ENCODE peak calls at places on chromosomes 3 and 15, in nine cellular contexts. One of them, this sample, is unnamed.

GRCh38 chr3:100591411-100591810 is 18.0 kb upstream of the ADGRG7 start:
- DNase-seq in brain pericyte: no peak
- DNase-seq in HCEC 1CT: no peak
- DNase-seq in fibroblast of mammary gland: no peak
- DNase-seq in stimulated activated CD4-positive, alpha-beta T cell treated with anti-CD3 and anti-CD28 coated beads, Interleukin-1b, Interleukin-23, amount 100 ng/mL, for 24 hours: no peak
- DNase-seq in stromal cell of bone marrow: no peak
- DNase-seq in memory B cell: no peak
- DNase-seq in ecto neural progenitor cell: no peak
- DNase-seq in NCI-H1417: no peak
- DNase-seq in this sample: no peak

GRCh38 chr3:64063207-64063981 is 40.1 kb upstream of the PSMD6 start:
- DNase-seq in ecto neural progenitor cell: no peak
- DNase-seq in NCI-H1417: no peak
- DNase-seq in fibroblast of mammary gland: no peak
- DNase-seq in memory B cell: no peak
- DNase-seq in stimulated activated CD4-positive, alpha-beta T cell treated with anti-CD3 and anti-CD28 coated beads, Interleukin-1b, Interleukin-23, amount 100 ng/mL, for 24 hours: no peak
- DNase-seq in stromal cell of bone marrow: no peak
- DNase-seq in brain pericyte: no peak
- DNase-seq in HCEC 1CT: no peak
- DNase-seq in this sample: no peak

GRCh38 chr3:112789787-112790186 is 56.9 kb downstream of the CD200R1L start:
- DNase-seq in fibroblast of mammary gland: no peak
- DNase-seq in NCI-H1417: no peak
- DNase-seq in stimulated activated CD4-positive, alpha-beta T cell treated with anti-CD3 and anti-CD28 coated beads, Interleukin-1b, Interleukin-23, amount 100 ng/mL, for 24 hours: no peak
- DNase-seq in memory B cell: no peak
- DNase-seq in brain pericyte: no peak
- DNase-seq in HCEC 1CT: no peak
- DNase-seq in ecto neural progenitor cell: no peak
- DNase-seq in stromal cell of bone marrow: no peak
- DNase-seq in this sample: no peak

GRCh38 chr3:198080521-198081384 is 120.7 kb downstream of the LMLN start:
- DNase-seq in NCI-H1417: peak; percentile 57
- DNase-seq in ecto neural progenitor cell: peak; percentile 91
- DNase-seq in stromal cell of bone marrow: peak; percentile 37
- DNase-seq in HCEC 1CT: peak; percentile 66
- DNase-seq in brain pericyte: no peak
- DNase-seq in stimulated activated CD4-positive, alpha-beta T cell treated with anti-CD3 and anti-CD28 coated beads, Interleukin-1b, Interleukin-23, amount 100 ng/mL, for 24 hours: peak; percentile 73
- DNase-seq in fibroblast of mammary gland: peak; percentile 51
- DNase-seq in memory B cell: peak; percentile 94
- DNase-seq in this sample: peak; percentile 85

GRCh38 chr15:75840659-75841058 is 2.6 kb upstream of the UBE2Q2 start:
- DNase-seq in ecto neural progenitor cell: no peak
- DNase-seq in NCI-H1417: no peak
- DNase-seq in stromal cell of bone marrow: peak; percentile 59
- DNase-seq in stimulated activated CD4-positive, alpha-beta T cell treated with anti-CD3 and anti-CD28 coated beads, Interleukin-1b, Interleukin-23, amount 100 ng/mL, for 24 hours: no peak
- DNase-seq in HCEC 1CT: peak; percentile 52
- DNase-seq in fibroblast of mammary gland: peak; percentile 81
- DNase-seq in brain pericyte: peak; percentile 26
- DNase-seq in memory B cell: no peak
- DNase-seq in this sample: no peak

GRCh38 chr3:14460342-14461005 is 58.1 kb downstream of the SLC6A6 start:
- DNase-seq in HCEC 1CT: peak; percentile 54
- DNase-seq in stimulated activated CD4-positive, alpha-beta T cell treated with anti-CD3 and anti-CD28 coated beads, Interleukin-1b, Interleukin-23, amount 100 ng/mL, for 24 hours: no peak
- DNase-seq in ecto neural progenitor cell: no peak
- DNase-seq in fibroblast of mammary gland: peak; percentile 97
- DNase-seq in memory B cell: no peak
- DNase-seq in NCI-H1417: no peak
- DNase-seq in brain pericyte: peak; percentile 91
- DNase-seq in stromal cell of bone marrow: peak; percentile 95
- DNase-seq in this sample: no peak

GRCh38 chr3:100402150-100402706 is 889 bp downstream of the LNP1 start:
- DNase-seq in ecto neural progenitor cell: no peak
- DNase-seq in stimulated activated CD4-positive, alpha-beta T cell treated with anti-CD3 and anti-CD28 coated beads, Interleukin-1b, Interleukin-23, amount 100 ng/mL, for 24 hours: no peak
- DNase-seq in NCI-H1417: no peak
- DNase-seq in memory B cell: no peak
- DNase-seq in brain pericyte: no peak
- DNase-seq in HCEC 1CT: peak; percentile 47
- DNase-seq in stromal cell of bone marrow: no peak
- DNase-seq in fibroblast of mammary gland: peak; percentile 53
- DNase-seq in this sample: no peak

GRCh38 chr3:4828279-4829030 is 150.8 kb upstream of the BHLHE40 start:
- DNase-seq in HCEC 1CT: no peak
- DNase-seq in stromal cell of bone marrow: peak; percentile 64
- DNase-seq in fibroblast of mammary gland: peak; percentile 77
- DNase-seq in brain pericyte: no peak
- DNase-seq in ecto neural progenitor cell: no peak
- DNase-seq in stimulated activated CD4-positive, alpha-beta T cell treated with anti-CD3 and anti-CD28 coated beads, Interleukin-1b, Interleukin-23, amount 100 ng/mL, for 24 hours: no peak
- DNase-seq in memory B cell: no peak
- DNase-seq in NCI-H1417: no peak
- DNase-seq in this sample: no peak

GRCh38 chr15:81265256-81265943 is 58.5 kb downstream of the STARD5 start:
- DNase-seq in stimulated activated CD4-positive, alpha-beta T cell treated with anti-CD3 and anti-CD28 coated beads, Interleukin-1b, Interleukin-23, amount 100 ng/mL, for 24 hours: no peak
- DNase-seq in NCI-H1417: no peak
- DNase-seq in memory B cell: no peak
- DNase-seq in brain pericyte: no peak
- DNase-seq in stromal cell of bone marrow: no peak
- DNase-seq in fibroblast of mammary gland: no peak
- DNase-seq in ecto neural progenitor cell: no peak
- DNase-seq in HCEC 1CT: no peak
- DNase-seq in this sample: no peak

GRCh38 chr15:88701561-88702095 is 62.8 kb downstream of the ISG20 start:
- DNase-seq in memory B cell: peak; percentile 38
- DNase-seq in stimulated activated CD4-positive, alpha-beta T cell treated with anti-CD3 and anti-CD28 coated beads, Interleukin-1b, Interleukin-23, amount 100 ng/mL, for 24 hours: no peak
- DNase-seq in brain pericyte: no peak
- DNase-seq in NCI-H1417: no peak
- DNase-seq in ecto neural progenitor cell: no peak
- DNase-seq in HCEC 1CT: no peak
- DNase-seq in stromal cell of bone marrow: no peak
- DNase-seq in fibroblast of mammary gland: no peak
- DNase-seq in this sample: no peak

GRCh38 chr3:51637941-51638471 is 33.0 kb upstream of the TEX264 start:
- DNase-seq in stromal cell of bone marrow: no peak
- DNase-seq in ecto neural progenitor cell: peak; percentile 59
- DNase-seq in NCI-H1417: peak; percentile 34
- DNase-seq in fibroblast of mammary gland: peak; percentile 73
- DNase-seq in HCEC 1CT: peak; percentile 66
- DNase-seq in stimulated activated CD4-positive, alpha-beta T cell treated with anti-CD3 and anti-CD28 coated beads, Interleukin-1b, Interleukin-23, amount 100 ng/mL, for 24 hours: no peak
- DNase-seq in brain pericyte: no peak
- DNase-seq in memory B cell: no peak
- DNase-seq in this sample: no peak

GRCh38 chr3:186566772-186567071 is 417 bp downstream of the TBCCD1 start:
- DNase-seq in NCI-H1417: no peak
- DNase-seq in stromal cell of bone marrow: no peak
- DNase-seq in stimulated activated CD4-positive, alpha-beta T cell treated with anti-CD3 and anti-CD28 coated beads, Interleukin-1b, Interleukin-23, amount 100 ng/mL, for 24 hours: no peak
- DNase-seq in HCEC 1CT: peak; percentile 3
- DNase-seq in fibroblast of mammary gland: no peak
- DNase-seq in memory B cell: no peak
- DNase-seq in brain pericyte: no peak
- DNase-seq in ecto neural progenitor cell: no peak
- DNase-seq in this sample: no peak

GRCh38 chr3:67692621-67693020 is 38.2 kb upstream of the SUCLG2 start:
- DNase-seq in fibroblast of mammary gland: no peak
- DNase-seq in HCEC 1CT: no peak
- DNase-seq in NCI-H1417: no peak
- DNase-seq in stromal cell of bone marrow: no peak
- DNase-seq in brain pericyte: no peak
- DNase-seq in stimulated activated CD4-positive, alpha-beta T cell treated with anti-CD3 and anti-CD28 coated beads, Interleukin-1b, Interleukin-23, amount 100 ng/mL, for 24 hours: no peak
- DNase-seq in ecto neural progenitor cell: no peak
- DNase-seq in memory B cell: no peak
- DNase-seq in this sample: no peak

GRCh38 chr3:13379191-13379830 is 40.8 kb downstream of the NUP210 start:
- DNase-seq in fibroblast of mammary gland: peak; percentile 64
- DNase-seq in stromal cell of bone marrow: peak; percentile 73
- DNase-seq in brain pericyte: peak; percentile 26
- DNase-seq in stimulated activated CD4-positive, alpha-beta T cell treated with anti-CD3 and anti-CD28 coated beads, Interleukin-1b, Interleukin-23, amount 100 ng/mL, for 24 hours: no peak
- DNase-seq in memory B cell: no peak
- DNase-seq in ecto neural progenitor cell: no peak
- DNase-seq in NCI-H1417: no peak
- DNase-seq in HCEC 1CT: no peak
- DNase-seq in this sample: no peak

GRCh38 chr3:133570937-133571320 is 2.6 kb upstream of the CDV3 start:
- DNase-seq in stimulated activated CD4-positive, alpha-beta T cell treated with anti-CD3 and anti-CD28 coated beads, Interleukin-1b, Interleukin-23, amount 100 ng/mL, for 24 hours: no peak
- DNase-seq in brain pericyte: no peak
- DNase-seq in stromal cell of bone marrow: no peak
- DNase-seq in ecto neural progenitor cell: no peak
- DNase-seq in fibroblast of mammary gland: peak; percentile 48
- DNase-seq in NCI-H1417: no peak
- DNase-seq in HCEC 1CT: peak; percentile 30
- DNase-seq in memory B cell: no peak
- DNase-seq in this sample: no peak

GRCh38 chr3:129560931-129561594 is 18.1 kb downstream of the H1-8 start:
- DNase-seq in HCEC 1CT: peak; percentile 67
- DNase-seq in ecto neural progenitor cell: no peak
- DNase-seq in stromal cell of bone marrow: peak; percentile 69
- DNase-seq in stimulated activated CD4-positive, alpha-beta T cell treated with anti-CD3 and anti-CD28 coated beads, Interleukin-1b, Interleukin-23, amount 100 ng/mL, for 24 hours: no peak
- DNase-seq in fibroblast of mammary gland: peak; percentile 79
- DNase-seq in NCI-H1417: no peak
- DNase-seq in memory B cell: no peak
- DNase-seq in brain pericyte: no peak
- DNase-seq in this sample: no peak

GRCh38 chr15:94804613-94805012 is 573.3 kb downstream of the MCTP2 start:
- DNase-seq in fibroblast of mammary gland: no peak
- DNase-seq in stimulated activated CD4-positive, alpha-beta T cell treated with anti-CD3 and anti-CD28 coated beads, Interleukin-1b, Interleukin-23, amount 100 ng/mL, for 24 hours: no peak
- DNase-seq in NCI-H1417: no peak
- DNase-seq in brain pericyte: no peak
- DNase-seq in HCEC 1CT: no peak
- DNase-seq in memory B cell: no peak
- DNase-seq in stromal cell of bone marrow: no peak
- DNase-seq in ecto neural progenitor cell: no peak
- DNase-seq in this sample: no peak

GRCh38 chr3:44028-44676 is 152.4 kb upstream of the CHL1 start:
- DNase-seq in fibroblast of mammary gland: no peak
- DNase-seq in brain pericyte: no peak
- DNase-seq in ecto neural progenitor cell: no peak
- DNase-seq in HCEC 1CT: no peak
- DNase-seq in memory B cell: no peak
- DNase-seq in stimulated activated CD4-positive, alpha-beta T cell treated with anti-CD3 and anti-CD28 coated beads, Interleukin-1b, Interleukin-23, amount 100 ng/mL, for 24 hours: no peak
- DNase-seq in stromal cell of bone marrow: no peak
- DNase-seq in NCI-H1417: no peak
- DNase-seq in this sample: no peak

GRCh38 chr3:160105902-160106584 is 117.4 kb downstream of the IL12A start:
- DNase-seq in NCI-H1417: no peak
- DNase-seq in brain pericyte: no peak
- DNase-seq in fibroblast of mammary gland: no peak
- DNase-seq in memory B cell: no peak
- DNase-seq in stromal cell of bone marrow: no peak
- DNase-seq in stimulated activated CD4-positive, alpha-beta T cell treated with anti-CD3 and anti-CD28 coated beads, Interleukin-1b, Interleukin-23, amount 100 ng/mL, for 24 hours: no peak
- DNase-seq in ecto neural progenitor cell: no peak
- DNase-seq in HCEC 1CT: no peak
- DNase-seq in this sample: no peak